ENCODE peak calls at places on chromosome 6, in five cellular contexts. One of them, this sample, is unnamed.

GRCh38 chr6:109738667-109739066 is 47.6 kb downstream of the FIG4 start:
- DNase-seq in OCI-LY7: no peak
- DNase-seq in activated T-helper 1 cell treated with anti-CD3 and anti-CD28 coated beads, Interleukin-2, amount 50 U/mL, for 16 hours: no peak
- DNase-seq in neural crest cell: no peak
- DNase-seq in D341Med: no peak
- DNase-seq in this sample: no peak

GRCh38 chr6:112026933-112027332 is 27.0 kb upstream of the CCN6 start:
- DNase-seq in OCI-LY7: no peak
- DNase-seq in activated T-helper 1 cell treated with anti-CD3 and anti-CD28 coated beads, Interleukin-2, amount 50 U/mL, for 16 hours: no peak
- DNase-seq in neural crest cell: no peak
- DNase-seq in D341Med: no peak
- DNase-seq in this sample: no peak

GRCh38 chr6:24924956-24925355 is 10.8 kb downstream of the RIPOR2 start:
- DNase-seq in OCI-LY7: no peak
- DNase-seq in activated T-helper 1 cell treated with anti-CD3 and anti-CD28 coated beads, Interleukin-2, amount 50 U/mL, for 16 hours: no peak
- DNase-seq in neural crest cell: no peak
- DNase-seq in D341Med: no peak
- DNase-seq in this sample: no peak

GRCh38 chr6:165676435-165677068 is 13.5 kb upstream of the PDE10A start:
- DNase-seq in OCI-LY7: no peak
- DNase-seq in activated T-helper 1 cell treated with anti-CD3 and anti-CD28 coated beads, Interleukin-2, amount 50 U/mL, for 16 hours: no peak
- DNase-seq in neural crest cell: no peak
- DNase-seq in D341Med: no peak
- DNase-seq in this sample: no peak

GRCh38 chr6:287500-287883 is 4.8 kb upstream of the DUSP22 start:
- DNase-seq in OCI-LY7: no peak
- DNase-seq in activated T-helper 1 cell treated with anti-CD3 and anti-CD28 coated beads, Interleukin-2, amount 50 U/mL, for 16 hours: no peak
- DNase-seq in neural crest cell: no peak
- DNase-seq in D341Med: no peak
- DNase-seq in this sample: no peak

GRCh38 chr6:3211681-3212080 is 15.8 kb downstream of the TUBB2B start:
- DNase-seq in OCI-LY7: no peak
- DNase-seq in activated T-helper 1 cell treated with anti-CD3 and anti-CD28 coated beads, Interleukin-2, amount 50 U/mL, for 16 hours: no peak
- DNase-seq in neural crest cell: no peak
- DNase-seq in D341Med: no peak
- DNase-seq in this sample: no peak

GRCh38 chr6:106724848-106725247 is 95.5 kb downstream of the QRSL1 start:
- DNase-seq in OCI-LY7: no peak
- DNase-seq in activated T-helper 1 cell treated with anti-CD3 and anti-CD28 coated beads, Interleukin-2, amount 50 U/mL, for 16 hours: no peak
- DNase-seq in neural crest cell: no peak
- DNase-seq in D341Med: no peak
- DNase-seq in this sample: no peak

GRCh38 chr6:112574190-112574589 is 227.1 kb downstream of the RFPL4B start:
- DNase-seq in OCI-LY7: no peak
- DNase-seq in activated T-helper 1 cell treated with anti-CD3 and anti-CD28 coated beads, Interleukin-2, amount 50 U/mL, for 16 hours: no peak
- DNase-seq in neural crest cell: no peak
- DNase-seq in D341Med: no peak
- DNase-seq in this sample: no peak

GRCh38 chr6:140445474-140446004 is 1071.1 kb upstream of the CITED2 start:
- DNase-seq in OCI-LY7: no peak
- DNase-seq in activated T-helper 1 cell treated with anti-CD3 and anti-CD28 coated beads, Interleukin-2, amount 50 U/mL, for 16 hours: no peak
- DNase-seq in neural crest cell: no peak
- DNase-seq in D341Med: no peak
- DNase-seq in this sample: no peak

GRCh38 chr6:39466664-39467063 is 144.2 kb upstream of the KCNK16 start:
- DNase-seq in OCI-LY7: no peak
- DNase-seq in activated T-helper 1 cell treated with anti-CD3 and anti-CD28 coated beads, Interleukin-2, amount 50 U/mL, for 16 hours: no peak
- DNase-seq in neural crest cell: no peak
- DNase-seq in D341Med: no peak
- DNase-seq in this sample: no peak

This sample was measured in WERI-Rb-1.